ENCODE peak calls at places on chromosomes 16 and 17, in six cellular contexts. P is NCI-H1694; S is pons; M is lower leg skin; H is astrocyte of the spinal cord; E is naive thymus-derived CD4-positive, alpha-beta T cell. K is an unnamed sample.

GRCh38 chr16:48409839-48410610 is 24.8 kb upstream of the SIAH1 start:
- DNase-seq in H (peak), P (no peak), E (no peak), S (no peak), M (no peak), K (no peak)

GRCh38 chr17:29789186-29790170 is 140.6 kb downstream of the SSH2 start:
- DNase-seq in E (no peak), M (no peak), H (no peak), P (no peak), S (peak), K (no peak)

GRCh38 chr16:14223632-14224031 is 152.5 kb downstream of the MRTFB start:
- DNase-seq in P (no peak), E (no peak), M (no peak), H (no peak), S (no peak), K (no peak)

GRCh38 chr17:80922580-80923160 is 69.0 kb upstream of the CHMP6 start:
- DNase-seq in M (no peak), P (no peak), S (no peak), H (no peak), E (no peak), K (no peak)

GRCh38 chr16:7083086-7083485 is 249.6 kb upstream of the RBFOX1 start:
- DNase-seq in E (no peak), H (no peak), P (no peak), S (no peak), M (no peak), K (no peak)

GRCh38 chr16:87625241-87625797 is 23.0 kb downstream of the JPH3 start:
- DNase-seq in E (no peak), H (no peak), M (no peak), S (no peak), P (no peak), K (no peak)

GRCh38 chr17:45220079-45220478 is 1.6 kb upstream of the FMNL1 start:
- DNase-seq in P (no peak), H (no peak), E (no peak), M (no peak), S (no peak), K (no peak)

GRCh38 chr17:2347805-2348685 is 10.7 kb downstream of the SGSM2 start:
- DNase-seq in H (peak), E (no peak), P (peak), M (peak), S (peak), K (no peak)

GRCh38 chr17:3695129-3695722 is 729 bp downstream of the P2RX5 start:
- DNase-seq in H (no peak), S (no peak), P (no peak), E (no peak), M (peak), K (peak)

GRCh38 chr16:22050963-22051362 is 41.4 kb upstream of the VWA3A start:
- DNase-seq in E (no peak), P (no peak), H (no peak), M (no peak), S (no peak), K (no peak)

GRCh38 chr17:44014133-44014436 is 678 bp downstream of the TMEM101 start:
- DNase-seq in E (no peak), M (no peak), S (no peak), H (no peak), P (no peak), K (no peak)

GRCh38 chr17:75024686-75025397 is 12.4 kb downstream of the MRPL58 start:
- DNase-seq in S (no peak), E (peak), P (no peak), H (no peak), M (no peak), K (no peak)

GRCh38 chr17:49612721-49613120 is 37.0 kb downstream of the NXPH3 start:
- DNase-seq in M (no peak), E (no peak), S (no peak), P (no peak), H (no peak), K (no peak)

GRCh38 chr17:76968707-76969597 is 100.7 kb downstream of the MGAT5B start:
- DNase-seq in H (peak), P (peak), S (no peak), E (peak), M (no peak), K (peak)

GRCh38 chr16:70772493-70772892 is 28.5 kb downstream of the VAC14 start:
- DNase-seq in H (peak), M (no peak), E (no peak), S (no peak), P (no peak), K (no peak)

GRCh38 chr17:64385187-64386083 is 5.2 kb downstream of the PECAM1 start:
- DNase-seq in E (no peak), H (peak), M (peak), P (no peak), S (no peak), K (no peak)

GRCh38 chr16:28537076-28537475 is 1.7 kb downstream of the NUPR1 start:
- DNase-seq in S (no peak), H (no peak), M (peak), P (no peak), E (no peak), K (peak)

GRCh38 chr16:72094266-72094610 is 591 bp downstream of the DHX38 start:
- DNase-seq in M (no peak), P (no peak), E (no peak), S (no peak), H (no peak), K (peak)

GRCh38 chr16:79677799-79678525 is 77.4 kb upstream of the MAF start:
- DNase-seq in S (no peak), H (peak), M (no peak), E (no peak), P (no peak), K (no peak)